ENCODE peak calls at places on chromosome 11, in five cellular contexts. D is sigmoid colon; Z is stimulated activated naive CD8-positive, alpha-beta T cell treated with anti-CD3 and anti-CD28 coated beads, Interleukin-15, Interleukin-2, amounts not matched to agents 100 U/mL and 50 U/mL, for 24 hours; X is Jurkat, Clone E6-1; C is NCI-H2107. E is an unnamed sample.

GRCh38 chr11:707817-708420 is 1.9 kb downstream of the EPS8L2 start:
- DNase-seq in D (no peak), Z (no peak), X (no peak), C (no peak), E (no peak)

GRCh38 chr11:119093951-119094815 is 7.5 kb downstream of the DPAGT1 start:
- DNase-seq in D (no peak), Z (peak), X (no peak), C (no peak), E (peak)

GRCh38 chr11:66478823-66479740 is 1.2 kb upstream of the DPP3 start:
- DNase-seq in D (peak), Z (peak), X (peak), C (no peak), E (peak)

GRCh38 chr11:46849631-46850030 is 3.6 kb upstream of the CKAP5 start:
- DNase-seq in D (no peak), Z (no peak), X (no peak), C (no peak), E (no peak)

GRCh38 chr11:35106595-35106994 is 32.4 kb upstream of the CD44 start:
- DNase-seq in D (no peak), Z (no peak), X (peak), C (no peak), E (peak)

GRCh38 chr11:69699213-69699612 is 4.6 kb downstream of the FGF19 start:
- DNase-seq in D (peak), Z (no peak), X (no peak), C (no peak), E (no peak)

GRCh38 chr11:14773755-14774154 is 118.3 kb downstream of the CYP2R1 start:
- DNase-seq in D (no peak), Z (no peak), X (no peak), C (no peak), E (no peak)

GRCh38 chr11:121309688-121310087 is 17.1 kb downstream of the SC5D start:
- DNase-seq in D (no peak), Z (no peak), X (no peak), C (no peak), E (no peak)

GRCh38 chr11:107218123-107219084 is 200.1 kb upstream of the GUCY1A2 start:
- DNase-seq in D (no peak), Z (no peak), X (no peak), C (no peak), E (no peak)

GRCh38 chr11:117426297-117426685 is 98.6 kb downstream of the CEP164 start:
- DNase-seq in D (peak), Z (peak), X (peak), C (peak), E (peak)

GRCh38 chr11:73429121-73429740 is 53.0 kb downstream of the RELT start:
- DNase-seq in D (no peak), Z (no peak), X (no peak), C (no peak), E (no peak)

GRCh38 chr11:975824-976223 is 50.2 kb downstream of the AP2A2 start:
- DNase-seq in D (no peak), Z (no peak), X (peak), C (no peak), E (no peak)

GRCh38 chr11:117096140-117096972 is 1.9 kb downstream of the SIK3 start:
- DNase-seq in D (no peak), Z (peak), X (peak), C (no peak), E (peak)

GRCh38 chr11:68137833-68138232 is 16.6 kb upstream of the CHKA start:
- DNase-seq in D (peak), Z (no peak), X (no peak), C (no peak), E (no peak)

GRCh38 chr11:127247261-127247660 is 246.7 kb upstream of the KIRREL3 start:
- DNase-seq in D (no peak), Z (no peak), X (no peak), C (no peak), E (no peak)

GRCh38 chr11:47915407-47916137 is 64.8 kb upstream of the PTPRJ start:
- DNase-seq in D (no peak), Z (peak), X (no peak), C (no peak), E (no peak)

GRCh38 chr11:133945087-133945974 is 11.4 kb downstream of the IGSF9B start:
- DNase-seq in D (peak), Z (peak), X (peak), C (no peak), E (peak)

GRCh38 chr11:44927174-44927661 is 23.5 kb downstream of the TP53I11 start:
- DNase-seq in D (peak), Z (peak), X (no peak), C (peak), E (peak)

GRCh38 chr11:107179829-107180228 is 161.6 kb upstream of the GUCY1A2 start:
- DNase-seq in D (no peak), Z (no peak), X (no peak), C (no peak), E (no peak)

GRCh38 chr11:85768473-85769146 is 42.3 kb downstream of the SYTL2 start:
- DNase-seq in D (no peak), Z (no peak), X (no peak), C (no peak), E (no peak)

GRCh38 chr11:83257638-83258229 is 28.4 kb downstream of the CCDC90B start:
- DNase-seq in D (no peak), Z (no peak), X (no peak), C (no peak), E (no peak)

GRCh38 chr11:10413268-10413667 is 41.8 kb upstream of the AMPD3 start:
- DNase-seq in D (no peak), Z (peak), X (peak), C (no peak), E (peak)

GRCh38 chr11:102166175-102166574 is 55.9 kb downstream of the YAP1 start:
- DNase-seq in D (no peak), Z (no peak), X (no peak), C (no peak), E (no peak)

GRCh38 chr11:2655834-2656622 is 43.8 kb downstream of the KCNQ1OT1 start:
- DNase-seq in D (no peak), Z (no peak), X (no peak), C (no peak), E (no peak)

GRCh38 chr11:27697679-27698275 is 2.5 kb downstream of the BDNF start:
- DNase-seq in D (no peak), Z (no peak), X (no peak), C (no peak), E (no peak)

GRCh38 chr11:73585834-73586575 is 11.9 kb downstream of the FAM168A start:
- DNase-seq in D (no peak), Z (no peak), X (no peak), C (no peak), E (no peak)

GRCh38 chr11:73055655-73056354 is 86.3 kb downstream of the FCHSD2 start:
- DNase-seq in D (no peak), Z (no peak), X (no peak), C (no peak), E (no peak)

GRCh38 chr11:34603129-34604001 is 17.5 kb upstream of the EHF start:
- DNase-seq in D (no peak), Z (no peak), X (no peak), C (no peak), E (no peak)

GRCh38 chr11:118313242-118313641 is 8.7 kb downstream of the CD3E start:
- DNase-seq in D (no peak), Z (no peak), X (no peak), C (no peak), E (no peak)

GRCh38 chr11:37352485-37352884 is 754.4 kb upstream of the RAG2 start:
- DNase-seq in D (no peak), Z (no peak), X (no peak), C (no peak), E (no peak)

GRCh38 chr11:63537293-63538101 is 889 bp downstream of the PLAAT4 start:
- DNase-seq in D (peak), Z (peak), X (no peak), C (no peak), E (peak)